ENCODE peak calls at places on chromosomes 5 and 9, in five cellular contexts. R, B, U, E and T are unnamed samples.

GRCh38 chr9:127084071-127085039 is 38.1 kb downstream of the ANGPTL2 start:
- DNase-seq in U (no peak), E (no peak), B (no peak), R (no peak), T (no peak)

GRCh38 chr9:115146581-115147021 is 28.6 kb upstream of the TNC start:
- DNase-seq in R (no peak), U (no peak), E (peak), B (no peak), T (peak)

GRCh38 chr5:172795401-172795977 is 24.5 kb upstream of the DUSP1 start:
- DNase-seq in E (peak), U (peak), B (no peak), R (peak), T (no peak)

GRCh38 chr5:143025376-143025775 is 255.2 kb downstream of the ARHGAP26 start:
- DNase-seq in E (no peak), R (no peak), U (no peak), B (peak), T (no peak)

GRCh38 chr5:177603631-177604030 is 3.7 kb downstream of the B4GALT7 start:
- DNase-seq in B (no peak), U (no peak), R (no peak), E (no peak), T (no peak)

GRCh38 chr5:176802116-176802784 is 8.1 kb upstream of the UNC5A start:
- DNase-seq in B (no peak), U (no peak), R (no peak), E (no peak), T (no peak)

GRCh38 chr9:125574136-125574877 is 132.7 kb downstream of the MAPKAP1 start:
- DNase-seq in B (no peak), E (no peak), R (no peak), U (no peak), T (no peak)

GRCh38 chr5:36777105-36777757 is 99.3 kb upstream of the NIPBL start:
- DNase-seq in E (peak), R (no peak), B (peak), U (peak), T (no peak)

GRCh38 chr5:27130587-27130986 is 92.2 kb upstream of the CDH9 start:
- DNase-seq in R (no peak), U (no peak), B (no peak), E (no peak), T (no peak)

GRCh38 chr9:7974335-7975005 is 174.9 kb upstream of the DMAC1 start:
- DNase-seq in U (no peak), B (no peak), E (no peak), R (no peak), T (no peak)

GRCh38 chr5:38913714-38914113 is 67.9 kb downstream of the OSMR start:
- DNase-seq in E (no peak), U (no peak), B (no peak), R (no peak), T (no peak)

GRCh38 chr5:173721259-173722232 is 105.1 kb upstream of the BOD1 start:
- DNase-seq in E (peak), U (peak), B (no peak), R (no peak), T (no peak)

GRCh38 chr5:95761771-95762680 is 30.9 kb downstream of the RHOBTB3 start:
- DNase-seq in B (peak), U (no peak), R (no peak), E (no peak), T (peak)

GRCh38 chr5:1762121-1762877 is 37.3 kb downstream of the MRPL36 start:
- DNase-seq in E (no peak), B (no peak), U (no peak), R (no peak), T (no peak)

GRCh38 chr5:150457112-150457511 is 7.6 kb upstream of the RPS14 start:
- DNase-seq in R (no peak), U (no peak), E (peak), B (no peak), T (no peak)

GRCh38 chr9:108668191-108668940 is 187.4 kb downstream of the ACTL7B start:
- DNase-seq in B (no peak), U (no peak), E (peak), R (no peak), T (no peak)

GRCh38 chr5:134511796-134512660 is 13.4 kb upstream of the JADE2 start:
- DNase-seq in E (peak), R (peak), B (no peak), U (peak), T (no peak)

GRCh38 chr9:13915591-13916301 is 398.2 kb downstream of the NFIB start:
- DNase-seq in U (no peak), B (no peak), R (no peak), E (no peak), T (no peak)

GRCh38 chr5:43296835-43297234 is 16.4 kb downstream of the HMGCS1 start:
- DNase-seq in B (no peak), R (no peak), E (no peak), U (no peak), T (no peak)

GRCh38 chr5:67495072-67495471 is 298.5 kb upstream of the CD180 start:
- DNase-seq in B (no peak), U (peak), E (no peak), R (no peak), T (no peak)

GRCh38 chr9:87713278-87713989 is 12.5 kb upstream of the CTSL start:
- DNase-seq in R (peak), B (no peak), E (peak), U (peak), T (peak)
- H3K4me3 ChIP-seq in R (no peak), B (no peak), E (no peak), U (no peak), T (peak)

GRCh38 chr9:117496307-117496706 is 81.5 kb upstream of the ASTN2 start:
- DNase-seq in E (no peak), B (no peak), R (no peak), U (no peak), T (no peak)
- TF ChIP-seq CTCF in E (no peak), B (no peak), R (no peak), U (no peak), T (no peak)

GRCh38 chr5:69042500-69042899 is 51.3 kb upstream of the SLC30A5 start:
- DNase-seq in E (no peak), B (no peak), R (no peak), U (no peak), T (no peak)

GRCh38 chr5:69039829-69040228 is 54.0 kb upstream of the SLC30A5 start:
- DNase-seq in B (no peak), E (no peak), U (no peak), R (no peak), T (no peak)

GRCh38 chr5:69046375-69046957 is 47.3 kb upstream of the SLC30A5 start:
- DNase-seq in U (no peak), E (peak), B (no peak), R (no peak), T (no peak)

GRCh38 chr5:69038539-69038938 is 55.3 kb upstream of the SLC30A5 start:
- DNase-seq in R (no peak), B (no peak), U (no peak), E (no peak), T (no peak)

GRCh38 chr5:69042915-69043795 is 50.7 kb upstream of the SLC30A5 start:
- DNase-seq in B (peak), U (peak), R (peak), E (peak), T (peak)
- H3K4me3 ChIP-seq in B (no peak), U (peak), R (peak), E (peak), T (no peak)

GRCh38 chr9:24590432-24590831 is 44.7 kb upstream of the IZUMO3 start:
- DNase-seq in B (no peak), E (peak), R (no peak), U (no peak), T (no peak)

GRCh38 chr9:24594234-24594850 is 48.6 kb upstream of the IZUMO3 start:
- DNase-seq in R (no peak), B (no peak), E (no peak), U (no peak), T (no peak)
- TF ChIP-seq CTCF in R (no peak), B (no peak), E (no peak), U (no peak), T (no peak)

GRCh38 chr9:976258-976804 is at the start of gene DMRT3:
- DNase-seq in E (peak), U (peak), R (no peak), B (peak), T (no peak)

GRCh38 chr9:976805-977360 is 428 bp downstream of the DMRT3 start:
- DNase-seq in B (peak), U (peak), R (no peak), E (peak), T (no peak)

GRCh38 chr9:974993-975739 is 1.3 kb upstream of the DMRT3 start:
- DNase-seq in U (no peak), R (no peak), B (no peak), E (no peak), T (no peak)

GRCh38 chr9:974064-974992 is 2.1 kb upstream of the DMRT3 start:
- DNase-seq in E (no peak), U (no peak), R (no peak), B (no peak), T (no peak)

DNA sequence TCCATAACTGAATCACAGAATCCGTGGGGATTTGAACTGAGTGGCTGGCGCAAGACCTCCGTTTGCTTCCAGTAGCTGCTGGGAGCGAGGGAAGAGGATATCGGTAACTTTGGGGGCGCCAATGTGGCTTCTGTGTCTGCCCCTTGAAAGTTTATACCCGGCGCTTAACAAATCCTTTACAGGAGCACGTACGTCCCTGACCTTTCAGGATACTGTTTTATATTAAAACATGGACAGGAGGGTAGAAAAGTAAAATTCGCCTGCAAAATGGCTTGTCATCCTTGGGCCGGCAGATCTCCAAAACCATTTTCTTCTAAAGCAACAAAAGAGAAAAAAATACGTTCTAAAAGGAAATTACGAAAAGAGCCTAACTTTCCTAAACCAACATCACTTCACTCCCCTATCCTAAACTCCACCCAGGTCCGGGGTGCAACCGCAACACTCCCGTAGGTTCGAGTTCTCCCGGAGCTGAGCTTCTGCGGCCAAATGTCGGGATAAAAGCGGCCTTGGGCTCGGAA is 656 bp upstream of the DMRT3 start:
- DNase-seq in B (no peak), E (no peak), R (no peak), U (no peak), T (no peak)
- H3K4me3 ChIP-seq in B (no peak), E (no peak), R (no peak), U (peak), T (no peak)